ENCODE peak calls at places on chromosomes 13 and 19, in eight cellular contexts. I is right atrium auricular region; F is lung; V is stomach; L is tibial nerve; W is BE2C; M is CD8-positive, alpha-beta memory T cell; H is fibroblast of lung. J is an unnamed sample. For H3K27me3 and H3K4me1, the result is how much of the 10 kb centered on the place peaks cover.

GRCh38 chr19:55640043-55640576 is 692 bp upstream of the ZNF580 start:
- DNase-seq in M (peak), F (peak), W (peak), V (peak), I (no peak), L (peak), H (peak), J (no peak)

GRCh38 chr13:95391325-95391724 is 90.1 kb upstream of the ABCC4 start:
- DNase-seq in V (no peak), H (no peak), I (no peak), L (no peak), F (no peak), W (no peak), M (no peak), J (no peak)

GRCh38 chr13:70117506-70117905 is 9.3 kb upstream of the KLHL1 start:
- DNase-seq in W (no peak), H (no peak), F (no peak), V (no peak), L (no peak), M (no peak), I (no peak), J (no peak)

GRCh38 chr19:19630062-19630414 is 2.0 kb upstream of the LPAR2 start:
- DNase-seq in M (no peak), V (no peak), F (no peak), L (no peak), H (no peak), I (no peak), W (no peak), J (no peak)

GRCh38 chr19:8552810-8553209 is 24.4 kb downstream of the MYO1F start:
- DNase-seq in F (no peak), V (no peak), L (no peak), I (no peak), M (no peak), W (peak), H (peak), J (no peak)

GRCh38 chr19:19335408-19336158 is 15.0 kb downstream of the MAU2 start:
- DNase-seq in W (no peak), I (no peak), L (no peak), M (no peak), H (no peak), V (no peak), F (no peak), J (no peak)

GRCh38 chr13:46896346-46897138 is at the start of gene HTR2A:
- DNase-seq in H (peak), I (peak), W (no peak), L (no peak), M (no peak), F (no peak), V (peak), J (no peak)

GRCh38 chr13:25988655-25989054 is 63.2 kb downstream of the SHISA2 start:
- DNase-seq in H (no peak), W (no peak), I (no peak), L (no peak), V (no peak), F (no peak), M (no peak), J (no peak)

GRCh38 chr19:55370305-55370988 is at the start of gene IL11:
- DNase-seq in F (no peak), H (no peak), M (no peak), I (no peak), L (no peak), W (no peak), V (no peak), J (no peak)

GRCh38 chr19:44741258-44741731 is 7.2 kb upstream of the BCL3 start:
- DNase-seq in H (peak), M (no peak), W (no peak), F (no peak), I (no peak), L (no peak), V (no peak), J (no peak)

GRCh38 chr13:60519496-60519895 is 122.5 kb downstream of the TDRD3 start:
- DNase-seq in W (no peak), M (no peak), I (no peak), V (no peak), L (no peak), F (no peak), H (no peak), J (no peak)

GRCh38 chr13:46297338-46297737 is 85.6 kb downstream of the LRRC63 start:
- DNase-seq in F (no peak), L (no peak), W (no peak), M (no peak), V (no peak), H (peak), I (no peak), J (no peak)

GRCh38 chr13:36130542-36131214 is 504 bp downstream of the DCLK1 start:
- DNase-seq in F (peak), W (peak), L (peak), H (no peak), I (peak), M (no peak), V (no peak), J (no peak)

GRCh38 chr19:531753-532571 is at the start of gene CDC34:
- DNase-seq in V (no peak), L (no peak), H (no peak), W (no peak), M (no peak), I (no peak), F (no peak), J (no peak)

GRCh38 chr19:52651956-52652355 is 13.8 kb upstream of the ZNF83 start:
- DNase-seq in V (no peak), W (no peak), L (no peak), M (no peak), I (no peak), H (no peak), F (no peak), J (no peak)

GRCh38 chr13:45564108-45564507 is 51.4 kb downstream of the ERICH6B start:
- DNase-seq in H (peak), F (peak), V (no peak), M (no peak), W (no peak), I (no peak), L (no peak), J (no peak)

GRCh38 chr19:19459099-19459498 is 53.6 kb downstream of the GATAD2A start:
- DNase-seq in I (no peak), F (no peak), W (no peak), M (no peak), H (peak), L (no peak), V (no peak), J (no peak)

GRCh38 chr13:33816912-33817311 is 1.0 kb upstream of the RFC3 start:
- DNase-seq in F (no peak), L (no peak), V (no peak), H (no peak), W (no peak), M (no peak), I (no peak), J (no peak)

GRCh38 chr13:76764429-76764828 is 121.8 kb downstream of the KCTD12 start:
- DNase-seq in H (peak), M (no peak), W (no peak), F (peak), I (peak), V (no peak), L (peak), J (no peak)

GRCh38 chr13:111490611-111491010 is 170.2 kb downstream of the TEX29 start:
- DNase-seq in H (no peak), W (no peak), M (no peak), V (peak), I (no peak), L (no peak), F (no peak), J (no peak)

GRCh38 chr19:43618921-43619261 is 538 bp downstream of the ZNF428 start:
- DNase-seq in V (no peak), L (no peak), H (no peak), I (no peak), W (peak), F (no peak), M (no peak), J (no peak)

GRCh38 chr19:36054733-36055686 is at the start of gene WDR62:
- DNase-seq in L (peak), I (peak), W (peak), V (peak), H (no peak), M (peak), F (peak), J (no peak)

GRCh38 chr19:14248578-14249011 is 42.6 kb upstream of the ADGRL1 start:
- DNase-seq in W (peak), H (peak), I (no peak), V (no peak), L (peak), F (no peak), M (peak), J (no peak)

GRCh38 chr19:19021115-19021514 is 12.2 kb downstream of the SUGP2 start:
- DNase-seq in I (no peak), H (peak), M (no peak), F (no peak), L (no peak), V (no peak), W (no peak), J (no peak)

GRCh38 chr19:18425515-18426415 is 6.6 kb downstream of the SSBP4 start:
- DNase-seq in M (peak), I (peak), H (peak), F (no peak), L (no peak), V (no peak), W (peak), J (no peak)

GRCh38 chr19:18832331-18833140 is 777 bp downstream of the UPF1 start:
- DNase-seq in W (no peak), V (no peak), F (no peak), I (no peak), M (no peak), L (no peak), H (peak), J (no peak)

DNA sequence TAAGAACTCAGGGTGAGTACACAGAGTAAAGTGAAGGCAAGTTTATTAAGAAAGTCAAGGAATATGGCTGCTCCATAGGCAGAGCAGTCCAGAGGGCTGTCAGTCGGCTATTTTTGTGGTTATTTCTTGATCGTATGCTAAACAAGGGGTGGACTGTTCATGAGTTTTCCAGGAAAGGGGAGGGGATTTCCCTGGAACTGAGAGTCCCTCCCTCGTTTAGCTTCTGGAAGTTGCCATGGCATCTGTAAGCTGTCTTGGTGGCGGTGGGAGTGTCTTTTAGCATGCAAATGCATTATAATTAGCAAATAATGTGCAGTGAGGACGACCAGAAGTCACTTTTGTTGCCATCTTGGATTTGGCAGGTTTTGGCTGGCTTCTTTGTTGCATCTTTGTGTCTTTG is 5.8 kb upstream of the VSTM1 start:
- DNase-seq in L (no peak), V (no peak), W (no peak), I (no peak), H (no peak), F (no peak), M (no peak), J (no peak)
- H3K27me3 ChIP-seq in L (under half), V (under half), W (under half), I (under half), H (under half), F (under half), M (under half), J (under half)

DNA sequence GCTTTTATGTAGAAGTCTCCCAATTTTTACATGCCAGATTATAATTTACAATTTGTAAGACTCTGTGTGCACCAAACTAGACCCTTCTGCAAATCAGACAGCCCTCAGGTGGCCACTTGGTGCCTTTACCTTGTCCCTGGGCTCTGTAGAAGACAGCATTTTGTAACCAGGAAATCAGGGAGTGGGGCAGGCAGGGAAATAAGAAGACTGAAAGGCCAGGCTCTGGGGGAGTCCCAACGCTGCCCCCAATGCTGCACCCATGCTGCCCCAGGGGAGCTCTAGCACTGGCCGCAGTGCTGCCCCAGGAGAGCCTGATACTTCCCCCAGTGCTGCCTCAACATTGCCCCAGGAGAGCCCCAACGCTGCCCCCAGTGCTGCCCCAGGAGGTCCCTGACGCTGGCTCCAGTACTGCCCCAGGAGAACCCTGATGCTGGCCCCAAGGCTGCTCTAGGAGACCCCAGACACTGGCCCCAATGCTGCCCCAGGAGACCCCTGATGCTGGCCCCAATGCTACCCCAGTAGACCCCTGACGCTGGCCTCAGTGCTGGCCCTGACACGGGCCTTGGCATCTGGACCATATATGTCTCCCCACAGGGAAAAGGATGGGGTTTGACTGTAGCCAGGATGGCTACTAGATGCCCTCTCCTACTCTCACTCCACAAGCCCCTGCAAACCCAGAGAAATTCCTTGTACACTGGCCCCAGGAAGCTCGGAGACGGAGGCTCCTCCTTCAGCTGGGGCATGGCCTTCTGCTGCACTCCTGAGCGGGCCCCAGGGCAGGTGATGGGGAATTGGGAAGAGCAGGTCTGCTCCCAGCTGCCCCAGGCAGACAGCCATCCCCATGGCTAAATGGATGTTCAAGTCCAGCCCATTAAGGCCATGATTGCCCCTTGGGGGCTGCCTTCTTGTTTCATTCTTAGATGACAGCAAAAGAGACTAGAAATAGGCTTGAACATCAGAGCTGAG is 23.6 kb downstream of the VSTM2B start:
- DNase-seq in V (peak), M (no peak), L (no peak), I (no peak), H (no peak), F (no peak), W (no peak), J (no peak)
- H3K4me1 ChIP-seq in V (under half), M (under half), L (under half), I (under half), H (under half), F (under half), W (under half), J (under half)

GRCh38 chr19:47418595-47419036 is 711 bp downstream of the MEIS3 start:
- DNase-seq in W (no peak), I (no peak), L (no peak), V (no peak), M (no peak), F (no peak), H (no peak), J (no peak)
- H3K27me3 ChIP-seq in W (under half), I (under half), L (half or more), V (under half), M (half or more), F (under half), H (under half), J (under half)

GRCh38 chr13:73989244-73989843 is 144.9 kb downstream of the KLF12 start:
- DNase-seq in H (no peak), L (no peak), V (no peak), I (no peak), F (no peak), M (no peak), W (no peak), J (no peak)

GRCh38 chr13:73995752-73996151 is 138.5 kb downstream of the KLF12 start:
- DNase-seq in H (no peak), V (no peak), L (no peak), M (no peak), W (no peak), I (no peak), F (no peak), J (no peak)

GRCh38 chr13:73993661-73994060 is 140.5 kb downstream of the KLF12 start:
- DNase-seq in V (no peak), L (no peak), W (no peak), I (no peak), H (no peak), F (no peak), M (no peak), J (no peak)

GRCh38 chr13:73991384-73991783 is 142.8 kb downstream of the KLF12 start:
- DNase-seq in I (no peak), H (no peak), M (no peak), W (no peak), V (no peak), F (no peak), L (no peak), J (no peak)

DNA sequence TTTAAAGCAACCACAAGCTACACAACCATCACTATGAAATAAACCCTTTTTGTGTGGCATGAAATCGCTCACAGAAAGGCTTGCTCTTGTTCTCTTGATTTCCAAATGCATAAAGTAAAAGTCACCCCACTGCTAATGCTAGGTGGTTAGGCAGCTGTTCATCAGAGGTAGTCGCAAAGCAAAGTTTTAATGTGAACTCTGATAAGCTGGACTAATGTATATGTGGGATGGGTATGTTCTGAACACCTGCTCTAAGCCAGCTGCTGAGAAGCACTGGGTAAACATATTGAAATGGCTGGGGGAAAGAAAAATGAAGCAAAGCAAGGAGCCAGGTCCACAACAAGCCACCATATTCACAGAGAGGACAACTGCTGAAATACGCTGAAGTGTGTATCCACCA is 142.3 kb downstream of the KLF12 start:
- DNase-seq in L (no peak), H (no peak), I (no peak), W (no peak), M (no peak), V (no peak), F (no peak), J (no peak)
- H3K4me1 ChIP-seq in L (under half), H (under half), I (under half), W (under half), M (under half), V (under half), F (under half), J (under half)

GRCh38 chr13:75050419-75051066 is 431.4 kb downstream of the TBC1D4 start:
- DNase-seq in V (no peak), W (no peak), M (no peak), I (no peak), F (no peak), L (no peak), H (peak), J (no peak)

GRCh38 chr13:75052616-75053015 is 429.4 kb downstream of the TBC1D4 start:
- DNase-seq in W (no peak), M (no peak), V (no peak), H (no peak), F (no peak), I (no peak), L (no peak), J (no peak)

GRCh38 chr13:75055296-75055695 is 426.7 kb downstream of the TBC1D4 start:
- DNase-seq in W (no peak), F (no peak), V (no peak), I (no peak), H (no peak), L (no peak), M (no peak), J (no peak)

GRCh38 chr13:75049936-75050335 is 432.0 kb downstream of the TBC1D4 start:
- DNase-seq in I (no peak), V (no peak), H (no peak), L (no peak), W (no peak), F (no peak), M (no peak), J (no peak)
- H3K27me3 ChIP-seq in I (under half), V (under half), H (under half), L (under half), W (under half), F (under half), M (under half), J (under half)

GRCh38 chr19:13101590-13102415 is 855 bp downstream of the LYL1 start:
- DNase-seq in M (no peak), H (no peak), W (no peak), F (no peak), L (no peak), V (no peak), I (no peak), J (no peak)
- H3K4me1 ChIP-seq in M (half or more), H (under half), W (under half), F (under half), L (under half), V (under half), I (under half), J (half or more)

DNA sequence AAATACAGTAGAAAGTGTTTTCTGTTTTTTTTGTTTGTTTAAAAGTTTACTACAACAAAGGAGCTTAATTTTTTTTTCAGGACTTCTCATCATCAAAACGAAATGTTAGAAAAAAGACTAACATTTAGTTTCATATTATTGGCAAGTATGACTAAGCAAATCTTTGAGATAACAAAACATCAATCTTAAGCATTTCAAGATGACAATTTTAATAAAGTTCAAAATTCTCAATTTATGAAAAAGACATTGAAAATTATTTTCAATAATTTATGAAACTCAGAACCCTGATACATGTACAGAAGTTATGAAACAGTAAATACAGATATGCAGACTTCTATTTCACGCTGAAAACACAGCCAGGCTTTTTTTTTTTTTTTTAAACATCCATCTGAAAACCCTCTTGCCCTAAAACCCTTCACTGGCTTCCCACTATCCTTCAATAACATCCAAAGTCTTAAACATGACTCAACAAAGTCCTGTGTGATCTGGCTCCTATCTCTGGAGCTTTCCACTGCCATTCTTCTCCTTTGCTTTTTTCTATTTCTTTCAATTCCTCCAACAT is 3.9 kb downstream of the RBM26 start:
- DNase-seq in F (no peak), I (no peak), W (no peak), V (no peak), M (no peak), L (no peak), H (peak), J (no peak)
- H3K27me3 ChIP-seq in F (under half), I (under half), W (under half), V (under half), M (under half), L (under half), H (under half), J (under half)

GRCh38 chr19:6101991-6102390 is 8.3 kb downstream of the RFX2 start:
- DNase-seq in M (no peak), L (no peak), I (no peak), W (no peak), H (no peak), F (no peak), V (no peak), J (no peak)

GRCh38 chr19:6101291-6101690 is 9.0 kb downstream of the RFX2 start:
- DNase-seq in I (no peak), M (no peak), H (peak), L (no peak), F (no peak), V (no peak), W (no peak), J (no peak)

GRCh38 chr19:6103894-6104293 is 6.4 kb downstream of the RFX2 start:
- DNase-seq in F (no peak), V (no peak), W (no peak), M (no peak), L (no peak), I (no peak), H (no peak), J (no peak)

GRCh38 chr19:6105444-6105843 is 4.9 kb downstream of the RFX2 start:
- DNase-seq in H (no peak), W (no peak), M (no peak), F (no peak), V (no peak), L (no peak), I (no peak), J (no peak)

GRCh38 chr19:6103217-6103644 is 7.1 kb downstream of the RFX2 start:
- DNase-seq in F (peak), L (peak), I (peak), M (no peak), W (no peak), H (peak), V (peak), J (peak)
- H3K4me1 ChIP-seq in F (under half), L (under half), I (under half), M (under half), W (under half), H (under half), V (under half), J (half or more)